ENCODE peak calls at places on chromosomes 11 and 22, in nine cellular contexts. I, L, S, N, X, V, Y, O and M are unnamed samples.

GRCh38 chr11:134862796-134863195 is 450.8 kb upstream of the B3GAT1 start:
- DNase-seq in I (no peak), L (no peak), S (no peak), N (no peak), X (no peak), V (no peak), Y (no peak), O (no peak), M (no peak)

GRCh38 chr11:125621995-125622394 is 3.0 kb upstream of the CHEK1 start:
- DNase-seq in I (no peak), L (no peak), S (no peak), N (no peak), X (no peak), V (no peak), Y (no peak), O (peak; percentile 48), M (no peak)

GRCh38 chr11:125953401-125953935 is 7.6 kb downstream of the VSIG10L2 start:
- DNase-seq in I (no peak), L (no peak), S (no peak), N (no peak), X (no peak), V (no peak), Y (no peak), O (no peak), M (no peak)

GRCh38 chr22:35480627-35481565 is 59.7 kb upstream of the RASD2 start:
- DNase-seq in I (no peak), L (no peak), S (no peak), N (peak; percentile 77), X (no peak), V (no peak), Y (no peak), O (no peak), M (no peak)

GRCh38 chr11:134528453-134528852 is 116.4 kb upstream of the B3GAT1 start:
- DNase-seq in I (peak; percentile 21), L (no peak), S (no peak), N (no peak), X (no peak), V (no peak), Y (no peak), O (no peak), M (peak; percentile 10)

GRCh38 chr11:18064035-18064434 is 18.0 kb upstream of the TPH1 start:
- DNase-seq in I (no peak), L (no peak), S (no peak), N (no peak), X (no peak), V (no peak), Y (no peak), O (no peak), M (no peak)

GRCh38 chr11:112320668-112321067 is 60.0 kb upstream of the PLET1 start:
- DNase-seq in I (peak; percentile 78), L (peak; percentile 24), S (no peak), N (peak; percentile 60), X (no peak), V (no peak), Y (no peak), O (peak; percentile 44), M (no peak)

GRCh38 chr11:60625262-60625661 is 74.2 kb upstream of the MS4A8 start:
- DNase-seq in I (no peak), L (no peak), S (no peak), N (no peak), X (no peak), V (no peak), Y (no peak), O (peak; percentile 45), M (no peak)

GRCh38 chr11:16606784-16607674 is 131.4 kb upstream of the C11orf58 start:
- DNase-seq in I (peak; percentile 83), L (no peak), S (no peak), N (peak; percentile 51), X (peak; percentile 16), V (no peak), Y (no peak), O (no peak), M (no peak)

GRCh38 chr11:114399903-114400221 is 449 bp downstream of the C11orf71 start:
- DNase-seq in I (no peak), L (no peak), S (no peak), N (no peak), X (no peak), V (no peak), Y (no peak), O (no peak), M (no peak)

GRCh38 chr11:67290801-67291200 is 1.7 kb downstream of the ANKRD13D start:
- DNase-seq in I (no peak), L (no peak), S (no peak), N (peak; percentile 41), X (no peak), V (no peak), Y (no peak), O (no peak), M (no peak)

GRCh38 chr11:4551346-4551979 is 6.5 kb downstream of the OR52M1 start:
- DNase-seq in I (no peak), L (no peak), S (no peak), N (no peak), X (no peak), V (no peak), Y (no peak), O (no peak), M (no peak)

GRCh38 chr11:70621241-70621640 is 222.9 kb downstream of the CTTN start:
- DNase-seq in I (no peak), L (no peak), S (no peak), N (no peak), X (no peak), V (no peak), Y (no peak), O (no peak), M (no peak)

GRCh38 chr22:38921126-38921525 is 36.3 kb upstream of the APOBEC3A start:
- DNase-seq in I (no peak), L (no peak), S (no peak), N (peak; percentile 85), X (no peak), V (no peak), Y (no peak), O (no peak), M (no peak)

GRCh38 chr11:23211221-23211620 is 350.9 kb upstream of the CCDC179 start:
- DNase-seq in I (no peak), L (no peak), S (no peak), N (no peak), X (no peak), V (no peak), Y (no peak), O (peak; percentile 35), M (no peak)

GRCh38 chr22:48451891-48452290 is 1375.8 kb downstream of the BRD1 start:
- DNase-seq in I (peak; percentile 42), L (no peak), S (no peak), N (no peak), X (no peak), V (no peak), Y (no peak), O (no peak), M (no peak)

GRCh38 chr11:129249923-129250322 is 57.8 kb upstream of the ARHGAP32 start:
- DNase-seq in I (no peak), L (no peak), S (no peak), N (no peak), X (no peak), V (no peak), Y (no peak), O (no peak), M (no peak)

GRCh38 chr22:20223421-20224245 is 44.5 kb downstream of the RTN4R start:
- DNase-seq in I (no peak), L (no peak), S (no peak), N (no peak), X (no peak), V (no peak), Y (no peak), O (no peak), M (no peak)

GRCh38 chr11:76577199-76577920 is 93.2 kb downstream of the LRRC32 start:
- DNase-seq in I (no peak), L (no peak), S (no peak), N (peak; percentile 67), X (no peak), V (no peak), Y (no peak), O (peak; percentile 88), M (no peak)

GRCh38 chr22:48483764-48484528 is 1343.7 kb downstream of the BRD1 start:
- DNase-seq in I (no peak), L (no peak), S (no peak), N (no peak), X (no peak), V (no peak), Y (no peak), O (no peak), M (no peak)

GRCh38 chr11:114058871-114059277 is 637 bp upstream of the ZBTB16 start:
- DNase-seq in I (peak; percentile 78), L (no peak), S (no peak), N (peak; percentile 57), X (no peak), V (peak; percentile 18), Y (no peak), O (no peak), M (no peak)

GRCh38 chr22:39567135-39567946 is 3.2 kb upstream of the CACNA1I start:
- DNase-seq in I (no peak), L (no peak), S (peak; percentile 15), N (no peak), X (no peak), V (peak; percentile 17), Y (no peak), O (no peak), M (no peak)

GRCh38 chr22:38403806-38404205 is 51.2 kb downstream of the KCNJ4 start:
- DNase-seq in I (peak; percentile 35), L (no peak), S (no peak), N (no peak), X (no peak), V (no peak), Y (no peak), O (no peak), M (no peak)

GRCh38 chr22:21994881-21995444 is 12.4 kb upstream of the TOP3B start:
- DNase-seq in I (no peak), L (no peak), S (no peak), N (no peak), X (no peak), V (no peak), Y (no peak), O (no peak), M (no peak)

GRCh38 chr11:78759067-78759466 is 184.4 kb upstream of the NARS2 start:
- DNase-seq in I (no peak), L (no peak), S (no peak), N (no peak), X (no peak), V (no peak), Y (no peak), O (no peak), M (no peak)

GRCh38 chr11:77082838-77083552 is 16.2 kb downstream of the CAPN5 start:
- DNase-seq in I (peak; percentile 71), L (no peak), S (peak; percentile 20), N (peak; percentile 73), X (no peak), V (peak; percentile 21), Y (no peak), O (no peak), M (no peak)